ENCODE peak calls at places on chromosomes 2 and 18, in seven cellular contexts. X, Y, S, A, V, J and Z are unnamed samples.

GRCh38 chr2:202278944-202279343 is 13.4 kb downstream of the NOP58 start:
- DNase-seq in Y (no peak), V (no peak), A (peak), J (peak), S (no peak), X (peak), Z (peak)

GRCh38 chr18:59249186-59249774 is 24.0 kb downstream of the RAX start:
- DNase-seq in Y (peak), X (peak), V (no peak), S (peak), A (peak), J (peak), Z (peak)

GRCh38 chr2:176324862-176325261 is 55.6 kb downstream of the MTX2 start:
- DNase-seq in S (no peak), X (no peak), Y (no peak), J (no peak), A (no peak), V (no peak), Z (no peak)

GRCh38 chr2:18342901-18343300 is 217.6 kb downstream of the RDH14 start:
- DNase-seq in Y (no peak), S (no peak), X (no peak), A (peak), J (no peak), V (no peak), Z (no peak)

GRCh38 chr18:44781890-44782289 is 101.2 kb downstream of the SETBP1 start:
- DNase-seq in V (no peak), S (no peak), A (no peak), J (peak), Y (no peak), X (peak), Z (peak)

GRCh38 chr2:44362207-44363015 is 664 bp downstream of the CAMKMT start:
- DNase-seq in V (no peak), J (peak), S (peak), A (peak), Y (no peak), X (peak), Z (no peak)

GRCh38 chr2:212712466-212712865 is 173.9 kb upstream of the ERBB4 start:
- DNase-seq in S (no peak), A (peak), Y (no peak), X (peak), V (no peak), J (no peak), Z (no peak)

GRCh38 chr2:128775401-128776285 is 457.0 kb upstream of the HS6ST1 start:
- DNase-seq in J (no peak), S (peak), Y (peak), V (no peak), X (no peak), A (no peak), Z (no peak)

GRCh38 chr2:100397117-100397860 is 20.2 kb downstream of the CHST10 start:
- DNase-seq in S (no peak), V (no peak), J (no peak), A (no peak), Y (no peak), X (peak), Z (no peak)

GRCh38 chr2:209872675-209873074 is 101.0 kb downstream of the UNC80 start:
- DNase-seq in X (no peak), Y (peak), A (no peak), V (peak), J (no peak), S (peak), Z (peak)

GRCh38 chr18:79738041-79738461 is 58.4 kb downstream of the CTDP1 start:
- DNase-seq in J (no peak), X (no peak), V (no peak), Y (no peak), A (no peak), S (no peak), Z (no peak)

GRCh38 chr2:241107384-241107783 is 5.3 kb upstream of the MTERF4 start:
- DNase-seq in J (no peak), S (no peak), X (no peak), Y (no peak), A (no peak), V (no peak), Z (no peak)

GRCh38 chr2:217751952-217752351 is 250.8 kb downstream of the TNS1 start:
- DNase-seq in V (no peak), S (no peak), A (no peak), Y (no peak), X (no peak), J (no peak), Z (no peak)

GRCh38 chr2:209495855-209496585 is 72.2 kb downstream of the MAP2 start:
- DNase-seq in V (no peak), X (peak), A (peak), J (peak), S (no peak), Y (no peak), Z (no peak)

GRCh38 chr2:178268435-178268834 is 74.1 kb downstream of the OSBPL6 start:
- DNase-seq in V (no peak), A (no peak), J (no peak), Y (no peak), S (no peak), X (peak), Z (no peak)

GRCh38 chr18:33577688-33578370 is at the start of gene ASXL3:
- DNase-seq in Y (peak), V (peak), A (peak), S (peak), J (peak), X (no peak), Z (peak)

GRCh38 chr18:23317975-23318675 is 135.0 kb upstream of the RIOK3 start:
- DNase-seq in S (no peak), Y (no peak), A (no peak), J (peak), V (no peak), X (peak), Z (no peak)

GRCh38 chr2:95345066-95345414 is 47.9 kb downstream of the KCNIP3 start:
- DNase-seq in A (no peak), J (no peak), X (no peak), V (no peak), Y (no peak), S (no peak), Z (no peak)

GRCh38 chr18:75216212-75216925 is 5.8 kb downstream of the TSHZ1 start:
- DNase-seq in S (no peak), Y (no peak), X (peak), V (no peak), A (no peak), J (no peak), Z (no peak)

GRCh38 chr2:88161446-88161845 is 8.7 kb upstream of the THNSL2 start:
- DNase-seq in V (no peak), A (no peak), J (no peak), X (no peak), Y (no peak), S (no peak), Z (no peak)

GRCh38 chr2:88159955-88160415 is 10.2 kb upstream of the THNSL2 start:
- DNase-seq in A (peak), S (peak), V (peak), J (peak), Y (no peak), X (peak), Z (peak)

GRCh38 chr2:88170472-88170892 is 336 bp downstream of the THNSL2 start:
- DNase-seq in V (peak), J (peak), A (peak), X (no peak), S (no peak), Y (peak), Z (peak)

GRCh38 chr2:88167740-88168139 is 2.4 kb upstream of the THNSL2 start:
- DNase-seq in V (no peak), J (no peak), X (no peak), A (no peak), Y (no peak), S (no peak), Z (no peak)

GRCh38 chr2:88165604-88166003 is 4.5 kb upstream of the THNSL2 start:
- DNase-seq in J (no peak), Y (no peak), X (no peak), S (no peak), A (no peak), V (no peak), Z (no peak)
- H3K27ac ChIP-seq in J (no peak), Y (no peak), X (no peak), S (no peak), A (no peak), V (no peak), Z (no peak)

DNA sequence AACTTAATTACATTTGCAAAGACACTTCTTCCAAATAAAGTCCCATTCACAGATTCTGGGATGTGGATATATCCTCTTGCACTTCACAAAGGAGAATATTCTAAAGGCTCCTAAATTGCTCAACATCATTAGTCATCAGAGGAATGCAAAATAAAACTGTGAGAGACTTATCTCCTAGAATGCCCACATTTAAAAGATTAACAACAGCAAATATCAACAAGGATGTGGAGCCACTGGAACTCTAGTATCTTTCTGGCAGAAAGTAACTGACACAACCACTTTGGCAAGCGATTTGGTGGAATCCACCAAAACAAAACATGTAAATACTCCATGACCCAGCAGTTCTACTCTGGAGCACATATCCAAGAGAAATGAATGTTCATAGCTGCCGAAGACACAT is 4.6 kb downstream of the NEU2 start:
- DNase-seq in Y (no peak), A (peak), J (peak), V (no peak), S (no peak), X (peak), Z (no peak)
- H4K8ac ChIP-seq in Y (no peak), A (no peak), J (no peak), V (no peak), S (no peak), X (no peak), Z (no peak)

GRCh38 chr2:68379184-68379708 is 14.2 kb downstream of the PLEK start:
- DNase-seq in S (no peak), V (no peak), X (no peak), J (no peak), Y (no peak), A (no peak), Z (no peak)
- H2BK5ac ChIP-seq in S (no peak), V (no peak), X (no peak), J (no peak), Y (no peak), A (no peak), Z (no peak)

GRCh38 chr2:234850818-234851217 is 101.0 kb upstream of the SH3BP4 start:
- DNase-seq in J (no peak), A (no peak), X (no peak), S (no peak), V (no peak), Y (no peak), Z (no peak)
- H3K27ac ChIP-seq in J (no peak), A (no peak), X (no peak), S (no peak), V (no peak), Y (no peak), Z (no peak)